ENCODE peak calls at places on chromosomes 1 and 21, in four cellular contexts. One of them, this sample, is unnamed.

GRCh38 chr1:12434686-12435085 is 183.3 kb downstream of the DHRS3 start:
- DNase-seq in stomach: no peak
- DNase-seq in ovary: no peak
- DNase-seq in fibroblast of the aortic adventitia: peak; percentile 68
- DNase-seq in this sample: no peak

GRCh38 chr1:236455242-236455641 is 61.2 kb downstream of the EDARADD start:
- DNase-seq in ovary: no peak
- DNase-seq in stomach: no peak
- DNase-seq in fibroblast of the aortic adventitia: no peak
- DNase-seq in this sample: no peak

GRCh38 chr1:154220071-154220969 is at the start of gene UBAP2L:
- DNase-seq in fibroblast of the aortic adventitia: peak; percentile 98
- DNase-seq in ovary: peak; percentile 99
- DNase-seq in stomach: peak; percentile 99
- DNase-seq in this sample: peak; percentile 94

GRCh38 chr1:94560333-94560732 is 18.8 kb upstream of the F3 start:
- DNase-seq in ovary: no peak
- DNase-seq in fibroblast of the aortic adventitia: peak; percentile 30
- DNase-seq in stomach: no peak
- DNase-seq in this sample: no peak

GRCh38 chr1:79745928-79746327 is 739.4 kb upstream of the ADGRL4 start:
- DNase-seq in fibroblast of the aortic adventitia: no peak
- DNase-seq in ovary: no peak
- DNase-seq in stomach: no peak
- DNase-seq in this sample: no peak

GRCh38 chr1:41420351-41420750 is 59.1 kb downstream of the FOXO6 start:
- DNase-seq in ovary: no peak
- DNase-seq in fibroblast of the aortic adventitia: no peak
- DNase-seq in stomach: no peak
- DNase-seq in this sample: no peak

GRCh38 chr1:232568906-232569305 is 61.0 kb downstream of the SIPA1L2 start:
- DNase-seq in fibroblast of the aortic adventitia: no peak
- DNase-seq in stomach: no peak
- DNase-seq in ovary: no peak
- DNase-seq in this sample: no peak

GRCh38 chr1:19232526-19232851 is 18.8 kb downstream of the EMC1 start:
- DNase-seq in stomach: no peak
- DNase-seq in fibroblast of the aortic adventitia: peak; percentile 77
- DNase-seq in ovary: peak; percentile 78
- DNase-seq in this sample: no peak

GRCh38 chr1:185835191-185835590 is 101.0 kb downstream of the HMCN1 start:
- DNase-seq in ovary: no peak
- DNase-seq in stomach: no peak
- DNase-seq in fibroblast of the aortic adventitia: no peak
- DNase-seq in this sample: no peak

GRCh38 chr1:224498574-224499170 is 64.1 kb upstream of the WDR26 start:
- DNase-seq in stomach: no peak
- DNase-seq in fibroblast of the aortic adventitia: no peak
- DNase-seq in ovary: no peak
- DNase-seq in this sample: no peak

GRCh38 chr1:8113257-8114220 is 87.4 kb upstream of the ERRFI1 start:
- DNase-seq in stomach: no peak
- DNase-seq in ovary: no peak
- DNase-seq in fibroblast of the aortic adventitia: no peak
- DNase-seq in this sample: no peak

GRCh38 chr1:46110521-46110920 is 21.9 kb downstream of the PIK3R3 start:
- DNase-seq in stomach: no peak
- DNase-seq in ovary: no peak
- DNase-seq in fibroblast of the aortic adventitia: no peak
- DNase-seq in this sample: no peak

GRCh38 chr1:212455406-212456165 is 22.9 kb downstream of the NENF start:
- DNase-seq in fibroblast of the aortic adventitia: peak; percentile 91
- DNase-seq in ovary: peak; percentile 88
- DNase-seq in stomach: peak; percentile 89
- DNase-seq in this sample: peak; percentile 59

GRCh38 chr1:6591222-6591621 is 11.4 kb downstream of the ZBTB48 start:
- DNase-seq in ovary: no peak
- DNase-seq in stomach: no peak
- DNase-seq in fibroblast of the aortic adventitia: no peak
- DNase-seq in this sample: no peak

GRCh38 chr21:33308586-33309490 is 15.9 kb upstream of the IFNAR1 start:
- DNase-seq in stomach: no peak
- DNase-seq in fibroblast of the aortic adventitia: peak; percentile 35
- DNase-seq in ovary: no peak
- DNase-seq in this sample: peak; percentile 77

GRCh38 chr1:201357636-201358348 is 19.7 kb downstream of the TNNT2 start:
- DNase-seq in fibroblast of the aortic adventitia: no peak
- DNase-seq in ovary: no peak
- DNase-seq in stomach: no peak
- DNase-seq in this sample: no peak

GRCh38 chr1:2970311-2971145 is 50.7 kb upstream of the ACTRT2 start:
- DNase-seq in ovary: no peak
- DNase-seq in stomach: no peak
- DNase-seq in fibroblast of the aortic adventitia: no peak
- DNase-seq in this sample: no peak

GRCh38 chr1:95388041-95388440 is 154.0 kb downstream of the RWDD3 start:
- DNase-seq in ovary: no peak
- DNase-seq in fibroblast of the aortic adventitia: peak; percentile 0
- DNase-seq in stomach: no peak
- DNase-seq in this sample: no peak

GRCh38 chr21:44637018-44637850 is at the start of gene KRTAP10-10:
- DNase-seq in stomach: peak; percentile 17
- DNase-seq in fibroblast of the aortic adventitia: no peak
- DNase-seq in ovary: no peak
- DNase-seq in this sample: no peak

GRCh38 chr1:107669996-107670395 is 295.0 kb downstream of the VAV3 start:
- DNase-seq in fibroblast of the aortic adventitia: peak; percentile 51
- DNase-seq in stomach: peak; percentile 91
- DNase-seq in ovary: peak; percentile 17
- DNase-seq in this sample: no peak

GRCh38 chr1:241323510-241323909 is 33.5 kb downstream of the RGS7 start:
- DNase-seq in stomach: peak; percentile 33
- DNase-seq in fibroblast of the aortic adventitia: peak; percentile 49
- DNase-seq in ovary: no peak
- DNase-seq in this sample: peak; percentile 33

GRCh38 chr1:202184750-202185460 is 8.7 kb upstream of the LGR6 start:
- DNase-seq in fibroblast of the aortic adventitia: peak; percentile 80
- DNase-seq in ovary: peak; percentile 80
- DNase-seq in stomach: peak; percentile 87
- DNase-seq in this sample: peak; percentile 63

GRCh38 chr1:98364544-98364943 is 297.0 kb upstream of the SNX7 start:
- DNase-seq in ovary: no peak
- DNase-seq in fibroblast of the aortic adventitia: no peak
- DNase-seq in stomach: no peak
- DNase-seq in this sample: no peak

GRCh38 chr1:198880818-198881597 is 242.2 kb downstream of the PTPRC start:
- DNase-seq in fibroblast of the aortic adventitia: peak; percentile 97
- DNase-seq in stomach: no peak
- DNase-seq in ovary: no peak
- DNase-seq in this sample: peak; percentile 72

GRCh38 chr1:86503477-86504129 is 34.9 kb downstream of the CLCA1 start:
- DNase-seq in ovary: peak; percentile 63
- DNase-seq in stomach: no peak
- DNase-seq in fibroblast of the aortic adventitia: peak; percentile 24
- DNase-seq in this sample: no peak

GRCh38 chr1:34994878-34995277 is 9.7 kb upstream of the TMEM35B start:
- DNase-seq in fibroblast of the aortic adventitia: no peak
- DNase-seq in stomach: no peak
- DNase-seq in ovary: no peak
- DNase-seq in this sample: no peak

GRCh38 chr1:104098837-104099236 is 349.1 kb downstream of the AMY1C start:
- DNase-seq in ovary: no peak
- DNase-seq in stomach: no peak
- DNase-seq in fibroblast of the aortic adventitia: no peak
- DNase-seq in this sample: no peak

DNA sequence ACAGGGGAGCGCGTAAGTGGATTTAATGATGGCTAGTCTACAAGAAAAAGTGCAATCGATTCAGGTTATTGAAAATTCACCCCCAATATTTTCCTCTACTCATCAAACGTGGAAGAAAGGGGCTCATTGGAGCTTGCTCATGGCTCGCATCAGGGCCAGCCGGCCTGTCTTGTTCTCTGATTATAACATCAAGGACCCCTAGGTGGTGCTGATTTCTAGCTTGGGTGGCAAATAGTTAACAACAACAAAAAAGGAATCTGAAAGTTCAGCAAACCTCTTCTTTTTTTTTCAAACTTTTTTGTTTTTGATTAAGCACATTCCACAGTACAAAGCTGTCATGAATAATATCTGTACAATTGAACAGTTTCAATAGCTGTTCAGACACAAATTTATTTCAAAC is 35.8 kb upstream of the SOD1 start:
- DNase-seq in ovary: no peak
- DNase-seq in stomach: no peak
- DNase-seq in fibroblast of the aortic adventitia: no peak
- DNase-seq in this sample: no peak
- TF ChIP-seq CTCF in ovary: no peak
- TF ChIP-seq CTCF in stomach: no peak
- TF ChIP-seq CTCF in fibroblast of the aortic adventitia: no peak
- TF ChIP-seq CTCF in this sample: no peak

GRCh38 chr1:230425252-230426061 is 675 bp downstream of the PGBD5 start:
- DNase-seq in fibroblast of the aortic adventitia: no peak
- DNase-seq in ovary: no peak
- DNase-seq in stomach: no peak
- DNase-seq in this sample: no peak
- H3K4me3 ChIP-seq in fibroblast of the aortic adventitia: no peak overlapping the region
- H3K4me3 ChIP-seq in ovary: no peak overlapping the region
- H3K4me3 ChIP-seq in stomach: peak overlapping the region; percentile 43
- H3K4me3 ChIP-seq in this sample: no peak overlapping the region

DNA sequence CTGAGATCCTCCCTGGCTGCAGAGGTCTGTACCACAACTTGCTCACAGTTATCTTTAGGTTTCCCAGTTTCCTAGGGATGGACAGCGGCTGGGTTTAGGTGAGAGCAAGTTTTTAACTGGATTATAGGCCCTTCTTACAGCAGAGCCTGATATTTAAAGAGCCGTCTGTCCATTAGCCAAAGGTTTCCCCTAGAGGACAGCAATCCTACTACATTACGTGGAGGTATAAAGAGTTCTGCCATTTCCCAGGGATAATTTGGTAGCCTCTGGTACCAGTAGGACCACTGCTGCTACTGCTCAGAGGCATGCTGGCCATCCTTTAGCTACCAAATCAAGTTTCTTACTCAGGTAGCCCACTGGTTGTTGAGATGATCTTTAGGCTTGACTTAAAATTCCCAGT is 21.9 kb upstream of the FCGR2A start:
- DNase-seq in ovary: no peak
- DNase-seq in fibroblast of the aortic adventitia: no peak
- DNase-seq in stomach: no peak
- DNase-seq in this sample: no peak
- TF ChIP-seq CTCF in ovary: no peak
- TF ChIP-seq CTCF in fibroblast of the aortic adventitia: peak; percentile 12
- TF ChIP-seq CTCF in stomach: no peak
- TF ChIP-seq CTCF in this sample: no peak

GRCh38 chr1:21335088-21335678 is 44.9 kb upstream of the ECE1 start:
- DNase-seq in fibroblast of the aortic adventitia: no peak
- DNase-seq in ovary: no peak
- DNase-seq in stomach: no peak
- DNase-seq in this sample: no peak
- H3K4me3 ChIP-seq in fibroblast of the aortic adventitia: peak overlapping the region; percentile 31
- H3K4me3 ChIP-seq in ovary: peak overlapping the region; percentile 41
- H3K4me3 ChIP-seq in stomach: peak overlapping the region; percentile 18
- H3K4me3 ChIP-seq in this sample: peak overlapping the region; percentile 25

GRCh38 chr1:233998926-233999325 is 94.5 kb downstream of the SLC35F3 start:
- DNase-seq in ovary: no peak
- DNase-seq in stomach: no peak
- DNase-seq in fibroblast of the aortic adventitia: no peak
- DNase-seq in this sample: no peak
- TF ChIP-seq CTCF in ovary: no peak
- TF ChIP-seq CTCF in stomach: no peak
- TF ChIP-seq CTCF in fibroblast of the aortic adventitia: no peak
- TF ChIP-seq CTCF in this sample: no peak

GRCh38 chr1:30907641-30908445 is 715 bp downstream of the SDC3 start:
- DNase-seq in ovary: no peak
- DNase-seq in stomach: no peak
- DNase-seq in fibroblast of the aortic adventitia: no peak
- DNase-seq in this sample: no peak
- H3K4me3 ChIP-seq in ovary: peak overlapping the region; percentile 47
- H3K4me3 ChIP-seq in stomach: peak overlapping the region; percentile 60
- H3K4me3 ChIP-seq in fibroblast of the aortic adventitia: peak overlapping the region; percentile 72
- H3K4me3 ChIP-seq in this sample: peak overlapping the region; percentile 60